ENCODE peak calls at places on chromosomes 3 and 15, in nine cellular contexts. One of them, this sample, is unnamed.

GRCh38 chr15:59283717-59284336 is 77.2 kb downstream of the LDHAL6B start:
- DNase-seq in ovary: no peak
- DNase-seq in colonic mucosa: peak
- DNase-seq in choroid plexus epithelial cell: no peak
- DNase-seq in CD8-positive, alpha-beta memory T cell: no peak
- DNase-seq in IMR-90: no peak
- DNase-seq in CD4-positive, CD25-positive, alpha-beta regulatory T cell: no peak
- DNase-seq in uterus: no peak
- DNase-seq in AG04450: no peak
- DNase-seq in this sample: no peak

GRCh38 chr3:55765398-55765797 is 278.3 kb upstream of the WNT5A start:
- DNase-seq in IMR-90: no peak
- DNase-seq in CD8-positive, alpha-beta memory T cell: no peak
- DNase-seq in choroid plexus epithelial cell: no peak
- DNase-seq in CD4-positive, CD25-positive, alpha-beta regulatory T cell: no peak
- DNase-seq in uterus: no peak
- DNase-seq in ovary: no peak
- DNase-seq in colonic mucosa: no peak
- DNase-seq in AG04450: no peak
- DNase-seq in this sample: no peak

GRCh38 chr3:108489776-108490175 is 20.6 kb downstream of the MYH15 start:
- DNase-seq in ovary: no peak
- DNase-seq in IMR-90: peak
- DNase-seq in CD8-positive, alpha-beta memory T cell: peak
- DNase-seq in choroid plexus epithelial cell: peak
- DNase-seq in colonic mucosa: peak
- DNase-seq in CD4-positive, CD25-positive, alpha-beta regulatory T cell: peak
- DNase-seq in AG04450: no peak
- DNase-seq in uterus: no peak
- DNase-seq in this sample: peak

GRCh38 chr15:67068724-67069400 is 3.5 kb downstream of the SMAD3 start:
- DNase-seq in CD8-positive, alpha-beta memory T cell: no peak
- DNase-seq in CD4-positive, CD25-positive, alpha-beta regulatory T cell: no peak
- DNase-seq in IMR-90: peak
- DNase-seq in AG04450: no peak
- DNase-seq in choroid plexus epithelial cell: no peak
- DNase-seq in ovary: no peak
- DNase-seq in colonic mucosa: no peak
- DNase-seq in uterus: no peak
- DNase-seq in this sample: no peak

GRCh38 chr3:196650740-196651311 is 11.3 kb downstream of the NRROS start:
- DNase-seq in IMR-90: peak
- DNase-seq in CD8-positive, alpha-beta memory T cell: no peak
- DNase-seq in AG04450: peak
- DNase-seq in uterus: peak
- DNase-seq in ovary: no peak
- DNase-seq in choroid plexus epithelial cell: peak
- DNase-seq in CD4-positive, CD25-positive, alpha-beta regulatory T cell: no peak
- DNase-seq in colonic mucosa: no peak
- DNase-seq in this sample: peak

GRCh38 chr3:84830476-84830875 is 128.3 kb upstream of the CADM2 start:
- DNase-seq in IMR-90: no peak
- DNase-seq in choroid plexus epithelial cell: no peak
- DNase-seq in AG04450: no peak
- DNase-seq in CD8-positive, alpha-beta memory T cell: no peak
- DNase-seq in uterus: no peak
- DNase-seq in colonic mucosa: no peak
- DNase-seq in ovary: no peak
- DNase-seq in CD4-positive, CD25-positive, alpha-beta regulatory T cell: no peak
- DNase-seq in this sample: no peak

GRCh38 chr15:45790325-45790943 is 155.6 kb downstream of the SQOR start:
- DNase-seq in CD8-positive, alpha-beta memory T cell: no peak
- DNase-seq in AG04450: no peak
- DNase-seq in CD4-positive, CD25-positive, alpha-beta regulatory T cell: no peak
- DNase-seq in IMR-90: peak
- DNase-seq in choroid plexus epithelial cell: peak
- DNase-seq in colonic mucosa: peak
- DNase-seq in uterus: no peak
- DNase-seq in ovary: no peak
- DNase-seq in this sample: peak

GRCh38 chr15:42042602-42043400 is 22.0 kb upstream of the PLA2G4E start:
- DNase-seq in CD8-positive, alpha-beta memory T cell: no peak
- DNase-seq in uterus: no peak
- DNase-seq in choroid plexus epithelial cell: no peak
- DNase-seq in CD4-positive, CD25-positive, alpha-beta regulatory T cell: no peak
- DNase-seq in IMR-90: no peak
- DNase-seq in ovary: no peak
- DNase-seq in AG04450: no peak
- DNase-seq in colonic mucosa: no peak
- DNase-seq in this sample: no peak

GRCh38 chr15:43244092-43244491 is 22.6 kb downstream of the TGM5 start:
- DNase-seq in CD8-positive, alpha-beta memory T cell: no peak
- DNase-seq in AG04450: no peak
- DNase-seq in colonic mucosa: no peak
- DNase-seq in choroid plexus epithelial cell: no peak
- DNase-seq in ovary: no peak
- DNase-seq in CD4-positive, CD25-positive, alpha-beta regulatory T cell: no peak
- DNase-seq in uterus: no peak
- DNase-seq in IMR-90: no peak
- DNase-seq in this sample: no peak

GRCh38 chr3:50652709-50653108 is 22.0 kb upstream of the DOCK3 start:
- DNase-seq in choroid plexus epithelial cell: no peak
- DNase-seq in AG04450: no peak
- DNase-seq in colonic mucosa: peak
- DNase-seq in ovary: no peak
- DNase-seq in CD4-positive, CD25-positive, alpha-beta regulatory T cell: peak
- DNase-seq in IMR-90: peak
- DNase-seq in CD8-positive, alpha-beta memory T cell: no peak
- DNase-seq in uterus: no peak
- DNase-seq in this sample: peak

GRCh38 chr3:60594025-60594424 is 657.2 kb downstream of the FHIT start:
- DNase-seq in ovary: peak
- DNase-seq in CD4-positive, CD25-positive, alpha-beta regulatory T cell: no peak
- DNase-seq in CD8-positive, alpha-beta memory T cell: no peak
- DNase-seq in uterus: peak
- DNase-seq in colonic mucosa: peak
- DNase-seq in IMR-90: peak
- DNase-seq in AG04450: peak
- DNase-seq in choroid plexus epithelial cell: peak
- DNase-seq in this sample: peak

DNA sequence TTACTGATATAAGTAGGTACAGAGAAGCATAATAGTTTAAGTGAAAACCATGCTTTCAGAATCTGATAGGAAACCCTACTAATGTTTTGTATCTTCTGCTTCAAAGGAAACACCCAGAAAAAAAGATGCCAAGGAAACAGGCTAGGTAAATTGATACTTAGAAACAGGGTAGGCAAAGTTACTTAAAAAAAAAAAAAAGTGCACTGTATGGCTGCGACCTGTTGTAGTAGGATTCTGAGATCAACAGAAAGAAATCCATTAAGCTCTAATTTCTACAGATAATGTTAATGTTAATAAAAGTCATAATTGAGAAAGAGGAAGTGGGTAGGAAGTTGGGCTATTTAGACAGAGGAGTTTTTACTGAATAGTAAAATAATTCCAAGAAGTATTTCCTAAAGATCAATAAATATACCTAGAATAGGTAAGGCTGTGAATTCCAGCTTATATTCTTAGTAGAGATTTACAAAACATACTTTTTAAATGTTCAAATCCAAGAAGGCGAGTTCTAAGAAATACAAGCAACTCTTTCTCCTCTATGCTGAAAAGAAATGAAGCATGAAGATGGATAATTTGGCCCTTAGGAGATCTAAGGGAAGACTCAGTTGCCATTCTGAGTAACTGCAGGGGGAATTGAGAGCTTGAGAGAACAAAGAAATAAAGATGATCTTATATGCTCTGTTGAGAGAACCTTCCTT is 24.1 kb upstream of the STT3B start:
- DNase-seq in AG04450: no peak
- DNase-seq in IMR-90: no peak
- DNase-seq in choroid plexus epithelial cell: no peak
- DNase-seq in CD4-positive, CD25-positive, alpha-beta regulatory T cell: no peak
- DNase-seq in uterus: no peak
- DNase-seq in colonic mucosa: no peak
- DNase-seq in ovary: no peak
- DNase-seq in CD8-positive, alpha-beta memory T cell: no peak
- DNase-seq in this sample: no peak
- H3K4me3 ChIP-seq in AG04450: no peak
- H3K4me3 ChIP-seq in IMR-90: no peak
- H3K4me3 ChIP-seq in choroid plexus epithelial cell: no peak
- H3K4me3 ChIP-seq in CD4-positive, CD25-positive, alpha-beta regulatory T cell: peak
- H3K4me3 ChIP-seq in uterus: no peak
- H3K4me3 ChIP-seq in colonic mucosa: no peak
- H3K4me3 ChIP-seq in ovary: no peak
- H3K4me3 ChIP-seq in CD8-positive, alpha-beta memory T cell: no peak
- H3K4me3 ChIP-seq in this sample: no peak

DNA sequence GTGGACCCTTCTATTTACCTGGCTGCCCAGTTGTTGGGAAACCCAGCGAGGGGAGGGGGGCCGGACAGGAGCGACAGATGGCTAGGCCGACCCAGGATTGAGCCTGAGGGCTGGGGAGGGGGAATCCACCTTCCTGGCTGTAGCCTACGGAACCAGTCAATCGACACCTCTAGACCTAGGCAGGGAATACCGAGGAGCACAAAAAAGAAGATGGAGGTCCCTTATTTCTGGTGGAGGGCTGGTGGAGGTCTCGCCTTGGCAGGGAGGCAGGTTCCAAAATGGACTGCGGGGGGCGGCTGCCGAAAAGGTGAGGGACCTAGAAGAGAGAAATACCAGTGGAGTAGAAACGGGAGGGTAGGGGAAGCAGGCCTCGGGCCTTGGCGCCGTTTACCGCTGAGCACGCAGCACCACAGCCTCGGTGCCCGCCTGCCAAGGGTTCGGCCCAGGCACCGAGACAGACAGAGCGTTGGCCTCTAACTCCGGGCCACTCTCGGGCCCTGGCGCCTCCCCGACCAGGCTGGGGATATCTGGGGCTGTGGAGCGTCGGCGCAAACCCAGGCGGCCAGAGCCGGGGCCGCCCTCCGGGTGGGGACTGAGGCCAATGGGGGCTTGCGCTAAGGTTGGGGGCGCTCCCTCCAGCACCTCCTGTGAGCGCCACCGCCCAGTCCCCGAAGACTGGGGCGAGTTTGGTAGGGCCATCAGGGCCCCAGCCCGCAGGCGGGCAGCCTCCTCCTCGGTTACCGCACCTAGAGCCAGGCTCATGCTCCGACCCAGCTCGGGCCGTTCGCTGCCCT is 1.6 kb downstream of the ANKRD63 start:
- DNase-seq in IMR-90: no peak
- DNase-seq in CD8-positive, alpha-beta memory T cell: no peak
- DNase-seq in choroid plexus epithelial cell: no peak
- DNase-seq in ovary: no peak
- DNase-seq in AG04450: no peak
- DNase-seq in CD4-positive, CD25-positive, alpha-beta regulatory T cell: no peak
- DNase-seq in uterus: no peak
- DNase-seq in colonic mucosa: no peak
- DNase-seq in this sample: no peak
- H3K4me3 ChIP-seq in IMR-90: no peak
- H3K4me3 ChIP-seq in CD8-positive, alpha-beta memory T cell: no peak
- H3K4me3 ChIP-seq in choroid plexus epithelial cell: no peak
- H3K4me3 ChIP-seq in ovary: no peak
- H3K4me3 ChIP-seq in AG04450: no peak
- H3K4me3 ChIP-seq in CD4-positive, CD25-positive, alpha-beta regulatory T cell: no peak
- H3K4me3 ChIP-seq in uterus: no peak
- H3K4me3 ChIP-seq in colonic mucosa: no peak
- H3K4me3 ChIP-seq in this sample: no peak

GRCh38 chr3:42042747-42043115 is 48.4 kb upstream of the TRAK1 start:
- DNase-seq in colonic mucosa: no peak
- DNase-seq in ovary: no peak
- DNase-seq in uterus: no peak
- DNase-seq in IMR-90: no peak
- DNase-seq in CD8-positive, alpha-beta memory T cell: no peak
- DNase-seq in choroid plexus epithelial cell: no peak
- DNase-seq in AG04450: no peak
- DNase-seq in CD4-positive, CD25-positive, alpha-beta regulatory T cell: no peak
- DNase-seq in this sample: peak
- H3K4me3 ChIP-seq in colonic mucosa: no peak
- H3K4me3 ChIP-seq in ovary: no peak
- H3K4me3 ChIP-seq in uterus: no peak
- H3K4me3 ChIP-seq in IMR-90: no peak
- H3K4me3 ChIP-seq in CD8-positive, alpha-beta memory T cell: no peak
- H3K4me3 ChIP-seq in choroid plexus epithelial cell: no peak
- H3K4me3 ChIP-seq in AG04450: no peak
- H3K4me3 ChIP-seq in CD4-positive, CD25-positive, alpha-beta regulatory T cell: no peak
- H3K4me3 ChIP-seq in this sample: peak

GRCh38 chr3:100590840-100591147 is 18.6 kb upstream of the ADGRG7 start:
- DNase-seq in AG04450: no peak
- DNase-seq in IMR-90: no peak
- DNase-seq in CD4-positive, CD25-positive, alpha-beta regulatory T cell: no peak
- DNase-seq in colonic mucosa: no peak
- DNase-seq in CD8-positive, alpha-beta memory T cell: no peak
- DNase-seq in choroid plexus epithelial cell: no peak
- DNase-seq in uterus: no peak
- DNase-seq in ovary: no peak
- DNase-seq in this sample: no peak

GRCh38 chr3:100591411-100591810 is 18.0 kb upstream of the ADGRG7 start:
- DNase-seq in colonic mucosa: peak
- DNase-seq in ovary: no peak
- DNase-seq in choroid plexus epithelial cell: no peak
- DNase-seq in CD8-positive, alpha-beta memory T cell: no peak
- DNase-seq in AG04450: no peak
- DNase-seq in CD4-positive, CD25-positive, alpha-beta regulatory T cell: no peak
- DNase-seq in uterus: no peak
- DNase-seq in IMR-90: no peak
- DNase-seq in this sample: no peak

GRCh38 chr3:100586832-100587231 is 22.6 kb upstream of the ADGRG7 start:
- DNase-seq in choroid plexus epithelial cell: no peak
- DNase-seq in AG04450: no peak
- DNase-seq in ovary: no peak
- DNase-seq in CD4-positive, CD25-positive, alpha-beta regulatory T cell: no peak
- DNase-seq in uterus: no peak
- DNase-seq in colonic mucosa: no peak
- DNase-seq in IMR-90: no peak
- DNase-seq in CD8-positive, alpha-beta memory T cell: no peak
- DNase-seq in this sample: no peak

GRCh38 chr3:100588251-100588650 is 21.1 kb upstream of the ADGRG7 start:
- DNase-seq in colonic mucosa: no peak
- DNase-seq in uterus: no peak
- DNase-seq in CD4-positive, CD25-positive, alpha-beta regulatory T cell: no peak
- DNase-seq in choroid plexus epithelial cell: no peak
- DNase-seq in IMR-90: no peak
- DNase-seq in CD8-positive, alpha-beta memory T cell: no peak
- DNase-seq in ovary: no peak
- DNase-seq in AG04450: no peak
- DNase-seq in this sample: no peak

DNA sequence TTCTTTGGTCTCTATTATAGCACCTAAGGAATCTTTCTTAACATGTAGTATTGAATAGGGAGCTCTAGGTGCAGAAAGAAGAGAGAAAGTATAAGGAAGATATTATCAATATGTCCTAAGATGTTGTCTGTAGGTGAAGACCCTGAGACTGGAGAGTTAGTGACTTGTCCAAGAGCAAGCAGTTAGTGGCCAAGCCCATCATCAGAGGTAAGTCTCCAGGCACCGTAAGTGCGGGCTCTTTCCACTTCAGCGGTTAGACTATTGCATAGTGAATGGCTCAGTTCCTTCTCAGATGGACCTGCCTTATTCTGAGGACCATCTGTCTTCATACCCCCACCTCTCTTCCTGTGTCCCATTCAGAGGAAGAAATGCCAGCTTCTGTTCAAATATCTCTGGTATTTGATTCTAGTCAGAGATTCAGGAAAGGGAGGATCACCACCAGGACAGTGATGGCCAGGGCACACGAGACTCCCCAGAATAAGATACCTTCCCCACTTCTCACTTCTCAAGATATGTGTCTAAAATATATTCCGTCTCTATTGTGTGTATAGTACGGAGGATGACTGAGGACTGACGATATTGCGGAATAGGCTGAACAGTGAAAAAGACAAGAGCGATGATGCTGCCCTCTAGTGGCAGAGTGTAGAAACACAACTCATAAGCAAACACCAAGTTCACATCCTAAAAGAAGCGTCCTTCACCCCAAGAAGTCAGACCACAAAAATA is 19.1 kb upstream of the ADGRG7 start:
- DNase-seq in choroid plexus epithelial cell: peak
- DNase-seq in uterus: peak
- DNase-seq in colonic mucosa: peak
- DNase-seq in ovary: peak
- DNase-seq in CD4-positive, CD25-positive, alpha-beta regulatory T cell: peak
- DNase-seq in CD8-positive, alpha-beta memory T cell: peak
- DNase-seq in AG04450: peak
- DNase-seq in IMR-90: peak
- DNase-seq in this sample: peak
- H3K4me3 ChIP-seq in choroid plexus epithelial cell: no peak
- H3K4me3 ChIP-seq in uterus: no peak
- H3K4me3 ChIP-seq in colonic mucosa: no peak
- H3K4me3 ChIP-seq in ovary: no peak
- H3K4me3 ChIP-seq in CD4-positive, CD25-positive, alpha-beta regulatory T cell: peak
- H3K4me3 ChIP-seq in CD8-positive, alpha-beta memory T cell: no peak
- H3K4me3 ChIP-seq in AG04450: peak
- H3K4me3 ChIP-seq in IMR-90: no peak
- H3K4me3 ChIP-seq in this sample: no peak